ENCODE peak calls at places on chromosomes 11 and 22, in nine cellular contexts. M is EH; Y is stimulated activated CD4-positive, alpha-beta T cell treated with anti-CD3 and anti-CD28 coated beads, Interleukin-2, amount 100 ng/mL, for 4 hours; X is stimulated activated effector memory CD8-positive, alpha-beta T cell treated with anti-CD3 and anti-CD28 coated beads, Interleukin-12 subunit alpha, Interleukin-12 subunit beta, amount 100 ng/mL, for 72 hours; D is epithelial cell of esophagus; Z is astrocyte of the spinal cord; I is cardiac fibroblast; L is sciatic nerve; H is GM23248. P is an unnamed sample.

GRCh38 chr11:75633409-75634011 is 35.3 kb downstream of the MAP6 start:
- DNase-seq in M (no peak), Y (no peak), X (no peak), D (no peak), Z (no peak), I (no peak), L (no peak), H (no peak), P (no peak)

GRCh38 chr11:62104001-62104400 is 19.8 kb upstream of the INCENP start:
- DNase-seq in M (peak), Y (no peak), X (no peak), D (no peak), Z (no peak), I (peak), L (no peak), H (peak), P (no peak)

GRCh38 chr22:17131686-17132085 is 10.5 kb upstream of the TMEM121B start:
- DNase-seq in M (no peak), Y (no peak), X (no peak), D (no peak), Z (no peak), I (no peak), L (no peak), H (no peak), P (no peak)

GRCh38 chr22:49716441-49716840 is 111.2 kb downstream of the BRD1 start:
- DNase-seq in M (no peak), Y (no peak), X (no peak), D (no peak), Z (no peak), I (no peak), L (no peak), H (no peak), P (no peak)

GRCh38 chr11:33733978-33734377 is 2.2 kb downstream of the CD59 start:
- DNase-seq in M (no peak), Y (no peak), X (no peak), D (no peak), Z (no peak), I (peak), L (no peak), H (peak), P (no peak)

GRCh38 chr22:19375435-19375834 is 56.1 kb downstream of the HIRA start:
- DNase-seq in M (no peak), Y (no peak), X (no peak), D (no peak), Z (no peak), I (no peak), L (no peak), H (no peak), P (no peak)

GRCh38 chr11:66126808-66127555 is 56.9 kb downstream of the PACS1 start:
- DNase-seq in M (peak), Y (peak), X (no peak), D (peak), Z (peak), I (peak), L (peak), H (peak), P (peak)

GRCh38 chr11:61609000-61609969 is 28.4 kb upstream of the SYT7 start:
- DNase-seq in M (no peak), Y (no peak), X (no peak), D (no peak), Z (no peak), I (no peak), L (no peak), H (no peak), P (no peak)

GRCh38 chr11:65786786-65787636 is at the start of gene OVOL1:
- DNase-seq in M (no peak), Y (peak), X (no peak), D (peak), Z (no peak), I (no peak), L (no peak), H (no peak), P (peak)

GRCh38 chr22:31926086-31926485 is 18.2 kb upstream of the YWHAH start:
- DNase-seq in M (no peak), Y (no peak), X (no peak), D (no peak), Z (no peak), I (no peak), L (no peak), H (no peak), P (no peak)

GRCh38 chr11:17343907-17344306 is 7.7 kb upstream of the NCR3LG1 start:
- DNase-seq in M (peak), Y (peak), X (no peak), D (peak), Z (peak), I (peak), L (no peak), H (peak), P (peak)

GRCh38 chr11:46242961-46243795 is 34.3 kb upstream of the CREB3L1 start:
- DNase-seq in M (peak), Y (peak), X (peak), D (peak), Z (peak), I (peak), L (peak), H (peak), P (peak)

GRCh38 chr11:69525516-69526452 is 44.3 kb downstream of the LINC01488 start:
- DNase-seq in M (no peak), Y (no peak), X (no peak), D (no peak), Z (no peak), I (no peak), L (no peak), H (no peak), P (no peak)

GRCh38 chr11:117256573-117256972 is 24.1 kb downstream of the RNF214 start:
- DNase-seq in M (peak), Y (no peak), X (no peak), D (peak), Z (peak), I (peak), L (no peak), H (peak), P (no peak)

GRCh38 chr22:26169312-26170111 is at the start of gene SEZ6L:
- DNase-seq in M (no peak), Y (no peak), X (no peak), D (no peak), Z (no peak), I (no peak), L (no peak), H (peak), P (no peak)

GRCh38 chr11:72411623-72412532 is 22.5 kb downstream of the CLPB start:
- DNase-seq in M (no peak), Y (no peak), X (no peak), D (no peak), Z (no peak), I (no peak), L (no peak), H (no peak), P (no peak)

GRCh38 chr11:48025293-48025982 is 45.1 kb downstream of the PTPRJ start:
- DNase-seq in M (no peak), Y (no peak), X (no peak), D (no peak), Z (no peak), I (no peak), L (no peak), H (no peak), P (no peak)

GRCh38 chr11:70628881-70629844 is 230.8 kb downstream of the CTTN start:
- DNase-seq in M (no peak), Y (no peak), X (no peak), D (no peak), Z (no peak), I (no peak), L (no peak), H (no peak), P (no peak)

GRCh38 chr11:119928047-119928446 is 199.0 kb upstream of the NECTIN1 start:
- DNase-seq in M (no peak), Y (no peak), X (no peak), D (no peak), Z (no peak), I (no peak), L (no peak), H (no peak), P (no peak)

GRCh38 chr22:48004038-48004437 is 1241.6 kb downstream of the TBC1D22A start:
- DNase-seq in M (no peak), Y (no peak), X (no peak), D (no peak), Z (no peak), I (no peak), L (no peak), H (no peak), P (no peak)

GRCh38 chr11:18011633-18012313 is 1.1 kb downstream of the SERGEF start:
- DNase-seq in M (no peak), Y (no peak), X (no peak), D (no peak), Z (no peak), I (peak), L (peak), H (peak), P (no peak)

GRCh38 chr22:20064545-20065262 is 15.3 kb upstream of the DGCR8 start:
- DNase-seq in M (no peak), Y (no peak), X (no peak), D (no peak), Z (no peak), I (no peak), L (no peak), H (no peak), P (no peak)

GRCh38 chr11:19869466-19869865 is 156.8 kb downstream of the NAV2 start:
- DNase-seq in M (no peak), Y (no peak), X (no peak), D (no peak), Z (no peak), I (no peak), L (no peak), H (no peak), P (no peak)

GRCh38 chr11:106854429-106854828 is 163.8 kb downstream of the GUCY1A2 start:
- DNase-seq in M (no peak), Y (no peak), X (no peak), D (no peak), Z (no peak), I (no peak), L (no peak), H (no peak), P (no peak)

GRCh38 chr11:26331911-26332571 is at the start of gene ANO3:
- DNase-seq in M (peak), Y (no peak), X (no peak), D (peak), Z (peak), I (peak), L (peak), H (peak), P (no peak)

GRCh38 chr11:60959445-60959844 is 7.5 kb upstream of the SLC15A3 start:
- DNase-seq in M (peak), Y (no peak), X (no peak), D (peak), Z (no peak), I (peak), L (no peak), H (no peak), P (no peak)

GRCh38 chr11:95084509-95084908 is 5.1 kb upstream of the ENDOD1 start:
- DNase-seq in M (no peak), Y (peak), X (no peak), D (peak), Z (no peak), I (peak), L (no peak), H (peak), P (peak)

GRCh38 chr11:65549088-65549487 is 9.1 kb downstream of the LTBP3 start:
- DNase-seq in M (no peak), Y (no peak), X (no peak), D (no peak), Z (no peak), I (no peak), L (no peak), H (no peak), P (no peak)

GRCh38 chr11:130220311-130221030 is 60.9 kb downstream of the ST14 start:
- DNase-seq in M (no peak), Y (no peak), X (no peak), D (no peak), Z (no peak), I (no peak), L (no peak), H (no peak), P (no peak)

GRCh38 chr11:66800720-66801428 is 42.4 kb upstream of the RCE1 start:
- DNase-seq in M (no peak), Y (no peak), X (no peak), D (no peak), Z (no peak), I (no peak), L (no peak), H (no peak), P (no peak)

GRCh38 chr11:66861051-66861773 is 4.3 kb downstream of the LRFN4 start:
- DNase-seq in M (no peak), Y (no peak), X (no peak), D (no peak), Z (no peak), I (no peak), L (no peak), H (no peak), P (no peak)

GRCh38 chr11:57562596-57562995 is 4.9 kb downstream of the UBE2L6 start:
- DNase-seq in M (no peak), Y (no peak), X (no peak), D (peak), Z (no peak), I (no peak), L (no peak), H (no peak), P (no peak)

GRCh38 chr11:125457814-125458343 is 38.2 kb downstream of the FEZ1 start:
- DNase-seq in M (peak), Y (no peak), X (no peak), D (no peak), Z (peak), I (peak), L (peak), H (peak), P (no peak)

GRCh38 chr22:37643225-37643847 is 3.9 kb downstream of the SH3BP1 start:
- DNase-seq in M (peak), Y (peak), X (peak), D (peak), Z (peak), I (peak), L (peak), H (peak), P (peak)

GRCh38 chr11:12089473-12089872 is 20.9 kb upstream of the MICAL2 start:
- DNase-seq in M (peak), Y (no peak), X (no peak), D (peak), Z (no peak), I (peak), L (no peak), H (no peak), P (no peak)

GRCh38 chr11:115581871-115582639 is 77.8 kb upstream of the CADM1 start:
- DNase-seq in M (peak), Y (no peak), X (no peak), D (no peak), Z (peak), I (no peak), L (no peak), H (no peak), P (no peak)

GRCh38 chr11:108906329-108906728 is 241.5 kb downstream of the DDX10 start:
- DNase-seq in M (peak), Y (no peak), X (no peak), D (peak), Z (peak), I (peak), L (no peak), H (peak), P (no peak)

P was measured in activated T-cell treated with anti-CD3 and anti-CD28 coated beads, Interleukin-2, amount 50 U/mL, for 4 hours.